ENCODE peak calls at places on chromosomes 5 and 9, in eight cellular contexts. C, R, P, O, T, I, L and N are unnamed samples.
A peak's percentile ranks its signal among the peaks of the same experiment; 100 is the strongest.

GRCh38 chr5:2752059-2752874 is 790 bp upstream of the IRX2 start:
- DNase-seq in C (no peak), R (no peak), P (peak; percentile 52), O (no peak), T (no peak), I (no peak), L (no peak), N (peak; percentile 61)

GRCh38 chr9:120853198-120853597 is 10.5 kb upstream of the PSMD5 start:
- DNase-seq in C (no peak), R (no peak), P (no peak), O (no peak), T (no peak), I (no peak), L (no peak), N (no peak)

GRCh38 chr9:92607773-92608172 is 62.2 kb downstream of the IPPK start:
- DNase-seq in C (no peak), R (no peak), P (no peak), O (no peak), T (no peak), I (no peak), L (no peak), N (no peak)

GRCh38 chr5:167861134-167861930 is 430.1 kb upstream of the WWC1 start:
- DNase-seq in C (no peak), R (peak; percentile 38), P (peak; percentile 64), O (no peak), T (peak; percentile 10), I (no peak), L (no peak), N (peak; percentile 32)

GRCh38 chr5:179258001-179258921 is 87.0 kb downstream of the ADAMTS2 start:
- DNase-seq in C (peak; percentile 52), R (no peak), P (no peak), O (no peak), T (no peak), I (no peak), L (peak; percentile 8), N (peak; percentile 30)

GRCh38 chr5:58015175-58015574 is 444.7 kb downstream of the PLK2 start:
- DNase-seq in C (no peak), R (no peak), P (no peak), O (no peak), T (no peak), I (no peak), L (no peak), N (no peak)

GRCh38 chr5:134125195-134126015 is 10.9 kb downstream of the TCF7 start:
- DNase-seq in C (no peak), R (no peak), P (no peak), O (peak; percentile 60), T (no peak), I (no peak), L (peak; percentile 76), N (no peak)

GRCh38 chr5:140108093-140109049 is 5.5 kb upstream of the PURA start:
- DNase-seq in C (peak; percentile 94), R (peak; percentile 12), P (peak; percentile 45), O (no peak), T (no peak), I (no peak), L (peak; percentile 44), N (no peak)

GRCh38 chr5:161219816-161220215 is 326.7 kb downstream of the GABRB2 start:
- DNase-seq in C (no peak), R (no peak), P (no peak), O (no peak), T (no peak), I (no peak), L (no peak), N (no peak)

GRCh38 chr5:91151947-91152346 is 231.2 kb downstream of the ARRDC3 start:
- DNase-seq in C (no peak), R (no peak), P (no peak), O (no peak), T (peak; percentile 66), I (no peak), L (peak; percentile 77), N (no peak)

GRCh38 chr5:135249658-135250057 is 149.4 kb downstream of the MACROH2A1 start:
- DNase-seq in C (no peak), R (no peak), P (no peak), O (no peak), T (no peak), I (no peak), L (no peak), N (no peak)

GRCh38 chr9:109186857-109187256 is 19.8 kb upstream of the FRRS1L start:
- DNase-seq in C (no peak), R (no peak), P (no peak), O (no peak), T (no peak), I (no peak), L (no peak), N (no peak)

GRCh38 chr9:109179801-109180523 is 12.9 kb upstream of the FRRS1L start:
- DNase-seq in C (no peak), R (no peak), P (no peak), O (no peak), T (no peak), I (no peak), L (no peak), N (no peak)

GRCh38 chr9:109181284-109181683 is 14.2 kb upstream of the FRRS1L start:
- DNase-seq in C (no peak), R (no peak), P (no peak), O (no peak), T (no peak), I (no peak), L (no peak), N (no peak)

GRCh38 chr9:109182550-109182939 is 15.5 kb upstream of the FRRS1L start:
- DNase-seq in C (no peak), R (no peak), P (no peak), O (no peak), T (no peak), I (no peak), L (no peak), N (no peak)

DNA sequence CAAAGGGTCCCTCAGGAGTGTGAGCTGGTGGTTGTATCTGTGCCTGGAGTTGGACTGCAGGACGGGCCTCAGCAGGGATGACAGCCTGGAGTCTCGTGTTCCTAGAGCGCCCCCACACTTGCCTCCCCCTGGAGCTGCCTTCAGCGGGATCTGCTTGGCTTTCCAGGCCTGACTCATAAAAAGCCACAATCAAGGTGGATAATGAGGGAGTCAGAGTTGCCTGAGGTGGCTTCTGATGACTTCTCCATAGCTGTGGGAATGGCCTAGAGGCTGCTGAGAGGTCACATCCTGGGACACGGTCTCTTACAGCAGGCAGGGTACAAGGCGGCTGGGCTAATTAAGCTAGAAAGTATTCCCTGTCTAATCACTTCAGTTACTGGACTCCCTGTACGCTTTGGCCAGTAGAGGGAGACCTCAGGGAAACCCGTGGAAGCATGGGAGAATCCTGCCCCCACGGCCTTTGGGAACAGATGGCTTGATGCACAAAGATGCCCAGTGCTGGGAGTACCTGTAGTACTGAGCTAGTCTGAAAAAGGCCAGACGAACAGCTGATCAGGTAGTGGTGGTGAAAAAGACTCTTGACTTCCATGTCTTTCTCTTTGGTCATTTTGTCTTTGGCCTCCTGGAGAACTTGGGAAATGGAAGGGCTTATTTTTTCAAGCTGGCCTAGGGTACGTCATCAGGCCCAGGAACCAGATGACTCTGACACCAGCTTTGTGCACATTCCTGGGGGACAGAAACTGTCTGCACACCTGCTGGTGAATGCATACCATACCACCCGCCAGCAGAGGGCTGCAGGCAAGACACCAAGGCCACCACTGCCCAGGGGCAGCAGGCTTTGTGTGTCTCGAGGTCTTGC is 16.1 kb upstream of the FRRS1L start:
- DNase-seq in C (no peak), R (peak; percentile 20), P (peak; percentile 64), O (peak; percentile 47), T (peak; percentile 62), I (no peak), L (peak; percentile 79), N (no peak)
- TF ChIP-seq CTCF in C (no peak), R (peak; percentile 40), P (peak; percentile 35), O (peak; percentile 71), T (peak; percentile 58), I (peak; percentile 33), L (peak; percentile 46), N (peak; percentile 13)

GRCh38 chr9:8856686-8857329 is 1057.2 kb upstream of the DMAC1 start:
- DNase-seq in C (no peak), R (no peak), P (no peak), O (no peak), T (no peak), I (no peak), L (no peak), N (peak; percentile 37)
- TF ChIP-seq CTCF in C (no peak), R (peak; percentile 39), P (no peak), O (no peak), T (no peak), I (no peak), L (no peak), N (no peak)

DNA sequence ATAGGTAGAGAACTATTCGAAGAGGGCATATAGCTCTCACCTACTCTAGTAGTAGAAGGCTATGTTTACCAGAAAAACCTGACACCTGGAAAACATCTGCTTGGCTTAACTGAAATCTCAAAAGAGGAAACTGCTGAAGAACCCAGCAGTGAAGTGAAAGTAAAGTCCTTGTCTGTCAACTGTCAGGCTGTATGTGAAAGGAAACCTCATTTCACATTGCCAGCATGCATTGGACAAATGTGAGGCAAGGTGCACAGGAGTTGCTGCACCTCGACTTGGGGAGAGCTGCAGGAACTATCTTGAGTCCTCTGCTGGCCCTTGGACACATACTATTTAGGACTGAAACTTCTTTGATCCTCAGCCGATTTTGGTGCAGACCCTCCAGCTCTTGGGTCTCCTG is 53.3 kb downstream of the NREP start:
- DNase-seq in C (no peak), R (no peak), P (no peak), O (no peak), T (no peak), I (no peak), L (no peak), N (no peak)
- TF ChIP-seq CTCF in C (no peak), R (no peak), P (no peak), O (no peak), T (no peak), I (no peak), L (no peak), N (no peak)

DNA sequence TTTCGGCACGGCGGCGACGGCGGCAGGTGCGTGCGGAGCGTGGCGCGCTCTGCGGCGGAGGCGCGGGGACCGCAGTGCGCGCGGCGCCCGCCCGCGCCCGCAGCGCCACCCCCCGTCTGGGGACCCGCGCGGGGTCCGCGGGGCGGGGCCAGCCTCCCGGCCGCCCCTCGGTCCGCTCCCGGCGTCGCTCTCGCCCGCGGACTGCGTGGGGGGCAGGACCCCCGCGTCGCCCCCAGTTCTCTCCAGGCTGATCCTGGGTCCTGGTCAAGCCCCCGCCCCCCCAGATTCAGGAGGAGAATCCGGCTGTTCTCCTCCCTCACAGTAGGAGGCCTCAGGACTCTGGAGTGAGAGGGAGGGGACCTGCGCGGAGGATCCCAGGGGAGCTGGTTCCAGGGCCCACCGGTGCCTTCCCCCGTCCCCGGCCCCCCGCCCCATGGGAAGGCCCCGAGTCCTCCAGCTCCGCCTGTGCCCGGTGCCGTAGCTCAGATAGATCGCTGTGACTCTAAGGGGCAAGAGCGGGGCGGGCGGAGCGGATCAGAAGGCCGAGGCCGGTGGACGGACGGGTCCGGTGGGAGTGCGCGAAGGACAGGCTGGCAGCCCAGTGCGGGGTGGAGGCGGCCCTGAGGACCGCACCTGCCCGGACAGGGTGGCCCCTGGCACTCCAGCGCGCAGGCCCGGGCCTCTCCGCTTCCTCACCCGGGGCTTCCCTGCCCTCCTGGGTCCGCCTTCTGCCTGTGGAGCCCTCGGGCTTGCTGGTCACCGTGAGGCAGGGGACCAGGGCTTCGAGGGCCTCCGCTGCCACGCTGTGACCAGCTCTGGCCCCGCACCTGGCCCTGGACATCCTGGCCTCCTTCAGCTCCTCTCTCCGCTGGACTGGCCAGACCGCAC is at the start of gene RNF208:
- DNase-seq in C (no peak), R (no peak), P (peak; percentile 58), O (no peak), T (no peak), I (no peak), L (peak; percentile 47), N (no peak)
- TF ChIP-seq CTCF in C (no peak), R (no peak), P (no peak), O (no peak), T (no peak), I (no peak), L (no peak), N (no peak)